ENCODE peak calls at places on chromosomes 5 and 9, in ten cellular contexts. I is upper lobe of right lung, G is lower leg skin, E is tibial nerve, O is astrocyte of the spinal cord, H is body of pancreas, C is esophagus squamous epithelium, W is uterus, D is GM12864, T is tibial artery. J is an unnamed sample.

GRCh38 chr9:89755835-89756234 is 151.0 kb downstream of the GADD45G start:
- DNase-seq in I (no peak), G (no peak), E (no peak), O (no peak), H (peak; percentile 50), C (no peak), W (no peak), D (no peak), T (no peak), J (no peak)

GRCh38 chr5:95842955-95843544 is 20.5 kb upstream of the GLRX start:
- DNase-seq in I (peak; percentile 90), G (peak; percentile 80), E (peak; percentile 63), O (peak; percentile 76), H (no peak), C (peak; percentile 26), W (no peak), D (no peak), T (peak; percentile 85), J (no peak)

GRCh38 chr9:107890921-107891465 is 401.4 kb upstream of the KLF4 start:
- DNase-seq in I (no peak), G (no peak), E (no peak), O (no peak), H (no peak), C (no peak), W (no peak), D (no peak), T (no peak), J (no peak)

GRCh38 chr5:141669519-141669918 is 12.5 kb downstream of the ARAP3 start:
- DNase-seq in I (no peak), G (no peak), E (no peak), O (no peak), H (no peak), C (no peak), W (no peak), D (no peak), T (no peak), J (no peak)

GRCh38 chr9:86891886-86892437 is 55.3 kb downstream of the GAS1 start:
- DNase-seq in I (no peak), G (no peak), E (no peak), O (no peak), H (no peak), C (no peak), W (no peak), D (no peak), T (no peak), J (no peak)

GRCh38 chr5:88876714-88877113 is 6.3 kb downstream of the MEF2C start:
- DNase-seq in I (no peak), G (no peak), E (no peak), O (no peak), H (no peak), C (no peak), W (no peak), D (no peak), T (no peak), J (no peak)

GRCh38 chr5:134114886-134115805 is 665 bp downstream of the TCF7 start:
- DNase-seq in I (peak; percentile 75), G (no peak), E (no peak), O (no peak), H (peak; percentile 47), C (no peak), W (peak; percentile 26), D (no peak), T (no peak), J (no peak)

GRCh38 chr5:176812269-176813259 is 2.2 kb downstream of the UNC5A start:
- DNase-seq in I (no peak), G (no peak), E (no peak), O (no peak), H (no peak), C (no peak), W (no peak), D (no peak), T (no peak), J (no peak)

GRCh38 chr9:124306098-124306735 is 48.5 kb downstream of the NEK6 start:
- DNase-seq in I (no peak), G (no peak), E (no peak), O (peak; percentile 90), H (no peak), C (no peak), W (no peak), D (no peak), T (no peak), J (no peak)

GRCh38 chr5:96157841-96158291 is 196.2 kb upstream of the ELL2 start:
- DNase-seq in I (no peak), G (no peak), E (no peak), O (no peak), H (no peak), C (no peak), W (no peak), D (no peak), T (no peak), J (no peak)

GRCh38 chr5:39714036-39714698 is 289.4 kb upstream of the DAB2 start:
- DNase-seq in I (no peak), G (peak; percentile 63), E (peak; percentile 68), O (peak; percentile 82), H (peak; percentile 73), C (no peak), W (no peak), D (peak; percentile 4), T (no peak), J (peak; percentile 76)

GRCh38 chr5:78803386-78803785 is 154.8 kb upstream of the LHFPL2 start:
- DNase-seq in I (peak; percentile 65), G (peak; percentile 66), E (peak; percentile 54), O (no peak), H (peak; percentile 15), C (no peak), W (peak; percentile 87), D (no peak), T (peak; percentile 95), J (no peak)

GRCh38 chr5:177365845-177366527 is 8.3 kb downstream of the RGS14 start:
- DNase-seq in I (no peak), G (no peak), E (no peak), O (no peak), H (no peak), C (no peak), W (no peak), D (no peak), T (no peak), J (no peak)

GRCh38 chr5:127555826-127556225 is 38.4 kb downstream of the PRRC1 start:
- DNase-seq in I (no peak), G (no peak), E (no peak), O (no peak), H (no peak), C (no peak), W (no peak), D (no peak), T (no peak), J (no peak)

GRCh38 chr5:127551410-127552041 is 34.1 kb downstream of the PRRC1 start:
- DNase-seq in I (no peak), G (no peak), E (no peak), O (no peak), H (no peak), C (no peak), W (no peak), D (no peak), T (no peak), J (no peak)

GRCh38 chr5:127561254-127561653 is 43.8 kb downstream of the PRRC1 start:
- DNase-seq in I (no peak), G (no peak), E (no peak), O (peak; percentile 55), H (no peak), C (no peak), W (no peak), D (no peak), T (no peak), J (peak; percentile 48)

GRCh38 chr5:127558273-127558672 is 40.8 kb downstream of the PRRC1 start:
- DNase-seq in I (no peak), G (no peak), E (no peak), O (no peak), H (no peak), C (no peak), W (no peak), D (no peak), T (no peak), J (no peak)

GRCh38 chr5:127556609-127557348 is 39.3 kb downstream of the PRRC1 start:
- DNase-seq in I (no peak), G (no peak), E (no peak), O (no peak), H (no peak), C (no peak), W (no peak), D (no peak), T (no peak), J (no peak)
- TF ChIP-seq CTCF in I (no peak), G (no peak), E (no peak), O (no peak), H (no peak), C (no peak), W (no peak), D (no peak), T (no peak), J (no peak)

GRCh38 chr5:27472000-27472763 is 433.8 kb upstream of the CDH9 start:
- DNase-seq in I (no peak), G (no peak), E (no peak), O (peak; percentile 2), H (peak; percentile 35), C (no peak), W (no peak), D (peak; percentile 38), T (no peak), J (no peak)
- H3K4me3 ChIP-seq in I (no peak overlapping the region), G (no peak overlapping the region), E (no peak overlapping the region), O (no peak overlapping the region), H (no peak overlapping the region), C (no peak overlapping the region), W (no peak overlapping the region), D (peak overlapping the region; percentile 46), T (no peak overlapping the region), J (no peak overlapping the region)

DNA sequence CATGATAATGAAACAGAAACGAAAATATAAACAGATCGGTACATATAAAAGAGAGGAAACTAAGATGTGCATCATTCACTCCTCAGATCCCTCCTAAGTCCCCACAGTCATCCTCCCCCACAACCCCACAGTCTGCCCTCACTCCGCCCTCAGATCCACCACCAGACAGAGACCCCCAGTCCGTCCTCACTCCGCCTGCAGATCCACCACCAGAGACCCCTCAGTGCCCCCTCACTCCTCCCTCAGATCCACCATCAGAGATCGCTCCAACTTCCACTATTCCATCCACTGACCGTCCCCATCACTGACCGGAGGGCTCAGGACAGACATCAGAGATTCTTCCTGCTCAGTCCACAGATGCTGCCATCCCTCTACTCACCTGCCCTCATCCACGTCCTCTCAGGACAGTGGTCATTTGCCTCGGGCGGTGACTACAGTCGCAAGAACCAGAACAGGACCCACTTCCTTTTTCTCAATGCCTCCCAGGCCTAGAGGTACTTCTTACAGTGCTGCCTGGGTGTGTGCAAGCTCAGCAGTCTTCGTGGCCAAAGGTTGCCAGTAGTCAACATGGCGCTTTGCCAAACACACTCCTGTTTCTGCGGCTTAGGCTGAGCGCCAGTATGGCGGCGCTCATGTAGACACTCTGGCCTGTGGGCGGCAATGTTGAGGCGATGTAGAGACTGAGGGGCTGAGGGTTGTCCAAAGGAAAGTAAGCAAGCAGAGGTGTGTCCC is 8.3 kb upstream of the SPATA31C1 start:
- DNase-seq in I (no peak), G (no peak), E (no peak), O (no peak), H (peak; percentile 93), C (no peak), W (no peak), D (no peak), T (no peak), J (no peak)
- TF ChIP-seq CTCF in I (no peak), G (no peak), E (no peak), O (no peak), H (peak; percentile 65), C (no peak), W (no peak), D (no peak), T (no peak), J (no peak)

DNA sequence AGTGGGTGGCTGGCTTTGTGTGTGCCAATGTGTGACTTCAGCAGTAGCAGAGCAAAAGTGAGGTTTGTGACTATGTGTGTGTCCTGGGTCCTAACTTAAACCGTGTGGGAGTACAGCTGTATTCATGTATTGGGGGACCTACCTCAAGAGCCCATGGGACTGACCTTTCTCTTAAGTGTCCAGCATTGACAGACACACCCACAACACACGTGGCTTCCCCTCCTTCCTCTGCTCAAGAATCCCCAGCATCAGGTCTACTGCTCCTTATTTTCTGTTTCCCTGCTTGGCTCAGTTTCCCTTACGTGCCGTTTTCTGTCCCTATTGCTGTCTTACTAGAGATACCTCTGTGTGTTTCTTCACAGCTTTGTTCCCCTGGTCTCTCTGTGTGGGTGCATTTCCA is 623 bp downstream of the IL11RA start:
- DNase-seq in I (no peak), G (no peak), E (no peak), O (no peak), H (no peak), C (no peak), W (no peak), D (no peak), T (no peak), J (no peak)
- H3K4me3 ChIP-seq in I (peak overlapping the region; percentile 47), G (no peak overlapping the region), E (peak overlapping the region; percentile 17), O (peak overlapping the region; percentile 35), H (no peak overlapping the region), C (peak overlapping the region; percentile 18), W (peak overlapping the region; percentile 22), D (no peak overlapping the region), T (peak overlapping the region; percentile 45), J (peak overlapping the region; percentile 35)

J was measured in astrocyte of the cerebellum.